ENCODE peak calls at places on chromosomes 11 and 22, in four cellular contexts. T is naive thymus-derived CD8-positive, alpha-beta T cell; U is WERI-Rb-1; J is PC-3. Z is an unnamed sample.
A peak's percentile ranks its signal among the peaks of the same experiment; 100 is the strongest.

GRCh38 chr11:67098799-67099198 is 20.3 kb upstream of the KDM2A start:
- DNase-seq in T (no peak), U (no peak), J (no peak), Z (no peak)

GRCh38 chr11:65708451-65708850 is 3.6 kb upstream of the KAT5 start:
- DNase-seq in T (no peak), U (no peak), J (no peak), Z (no peak)

GRCh38 chr11:30914143-30914762 is 328.1 kb upstream of the MPPED2 start:
- DNase-seq in T (no peak), U (peak; percentile 81), J (peak; percentile 47), Z (peak; percentile 88)

GRCh38 chr11:126501641-126502040 is 146.2 kb downstream of the ST3GAL4 start:
- DNase-seq in T (no peak), U (no peak), J (no peak), Z (no peak)

GRCh38 chr11:38302564-38302963 is 1704.5 kb upstream of the RAG2 start:
- DNase-seq in T (no peak), U (no peak), J (no peak), Z (no peak)

GRCh38 chr11:69569306-69570200 is 71.4 kb upstream of the CCND1 start:
- DNase-seq in T (no peak), U (peak; percentile 64), J (no peak), Z (no peak)

GRCh38 chr22:40204331-40205116 is 26.8 kb downstream of the TNRC6B start:
- DNase-seq in T (no peak), U (peak; percentile 8), J (no peak), Z (no peak)

GRCh38 chr11:10130872-10131271 is 163.1 kb downstream of the SBF2 start:
- DNase-seq in T (no peak), U (no peak), J (no peak), Z (no peak)

GRCh38 chr22:39820266-39820665 is 73.3 kb downstream of the ENTHD1 start:
- DNase-seq in T (no peak), U (no peak), J (peak; percentile 65), Z (no peak)

Z was measured in neural progenitor cell.